ENCODE peak calls at places on chromosomes 16 and 17, in eight cellular contexts. O, J, F, R, U, K, G and P are unnamed samples.

GRCh38 chr17:49859991-49860953 is 12.4 kb upstream of the TAC4 start:
- DNase-seq in O (no peak), J (peak), F (no peak), R (no peak), U (no peak), K (peak), G (no peak), P (no peak)

GRCh38 chr17:82602986-82603385 is 45.3 kb downstream of the WDR45B start:
- DNase-seq in O (no peak), J (no peak), F (no peak), R (no peak), U (peak), K (no peak), G (no peak), P (no peak)

GRCh38 chr16:87416826-87417471 is 24.8 kb downstream of the MAP1LC3B start:
- DNase-seq in O (no peak), J (no peak), F (no peak), R (no peak), U (peak), K (peak), G (no peak), P (peak)

GRCh38 chr16:46482895-46483294 is 138.3 kb downstream of the SHCBP1 start:
- DNase-seq in O (no peak), J (peak), F (no peak), R (no peak), U (no peak), K (peak), G (no peak), P (no peak)

GRCh38 chr16:14005335-14005734 is 65.8 kb upstream of the MRTFB start:
- DNase-seq in O (no peak), J (no peak), F (no peak), R (no peak), U (no peak), K (no peak), G (no peak), P (no peak)

GRCh38 chr17:47792979-47793378 is 28.6 kb downstream of the OSBPL7 start:
- DNase-seq in O (no peak), J (no peak), F (no peak), R (no peak), U (no peak), K (no peak), G (no peak), P (no peak)

GRCh38 chr16:56662357-56663354 is 4.9 kb downstream of the MT1F start:
- DNase-seq in O (no peak), J (peak), F (no peak), R (no peak), U (no peak), K (no peak), G (no peak), P (no peak)

GRCh38 chr17:64187093-64187895 is 57.4 kb upstream of the ERN1 start:
- DNase-seq in O (no peak), J (no peak), F (no peak), R (no peak), U (peak), K (no peak), G (no peak), P (no peak)

GRCh38 chr16:49497466-49497865 is 123.9 kb downstream of the C16orf78 start:
- DNase-seq in O (no peak), J (no peak), F (no peak), R (no peak), U (no peak), K (no peak), G (no peak), P (no peak)

GRCh38 chr17:69588739-69589334 is 174.3 kb downstream of the MAP2K6 start:
- DNase-seq in O (no peak), J (peak), F (no peak), R (no peak), U (peak), K (peak), G (no peak), P (peak)

GRCh38 chr17:12887088-12887487 is 97.8 kb downstream of the ARHGAP44 start:
- DNase-seq in O (no peak), J (no peak), F (no peak), R (no peak), U (no peak), K (no peak), G (no peak), P (no peak)

GRCh38 chr17:45431531-45432404 is 902 bp downstream of the ARHGAP27 start:
- DNase-seq in O (peak), J (peak), F (peak), R (no peak), U (peak), K (peak), G (no peak), P (peak)

GRCh38 chr16:20938426-20938825 is 37.9 kb downstream of the LYRM1 start:
- DNase-seq in O (no peak), J (no peak), F (no peak), R (no peak), U (peak), K (no peak), G (no peak), P (peak)

GRCh38 chr16:11105038-11105903 is 150.7 kb downstream of the SOCS1 start:
- DNase-seq in O (no peak), J (no peak), F (peak), R (peak), U (peak), K (peak), G (peak), P (peak)

GRCh38 chr17:12719948-12720347 is 54.3 kb downstream of the MYOCD start:
- DNase-seq in O (no peak), J (peak), F (no peak), R (no peak), U (no peak), K (no peak), G (no peak), P (no peak)

GRCh38 chr16:3086596-3087242 is 12.4 kb downstream of the ZSCAN10 start:
- DNase-seq in O (no peak), J (no peak), F (no peak), R (no peak), U (no peak), K (no peak), G (no peak), P (no peak)

GRCh38 chr17:82933006-82933310 is 93.1 kb upstream of the ZNF750 start:
- DNase-seq in O (peak), J (no peak), F (no peak), R (no peak), U (no peak), K (no peak), G (no peak), P (no peak)

GRCh38 chr17:32755045-32755805 is 121.7 kb downstream of the MYO1D start:
- DNase-seq in O (no peak), J (peak), F (peak), R (peak), U (peak), K (peak), G (peak), P (peak)

GRCh38 chr17:27569257-27569722 is 61.7 kb upstream of the LGALS9 start:
- DNase-seq in O (peak), J (peak), F (no peak), R (no peak), U (no peak), K (peak), G (peak), P (peak)

GRCh38 chr17:46822388-46822921 is 4.0 kb upstream of the WNT3 start:
- DNase-seq in O (peak), J (peak), F (peak), R (no peak), U (no peak), K (no peak), G (peak), P (no peak)

GRCh38 chr17:48816774-48817590 is at the start of gene TTLL6:
- DNase-seq in O (peak), J (peak), F (peak), R (peak), U (peak), K (peak), G (no peak), P (peak)

GRCh38 chr17:37848690-37849616 is 75.3 kb upstream of the TBC1D3K start:
- DNase-seq in O (no peak), J (no peak), F (peak), R (peak), U (peak), K (peak), G (peak), P (peak)

GRCh38 chr17:58176200-58176599 is 9.4 kb downstream of the OR4D2 start:
- DNase-seq in O (no peak), J (peak), F (no peak), R (no peak), U (peak), K (no peak), G (no peak), P (peak)

GRCh38 chr17:70829876-70830275 is 660.5 kb downstream of the KCNJ2 start:
- DNase-seq in O (no peak), J (no peak), F (no peak), R (no peak), U (peak), K (no peak), G (no peak), P (no peak)

GRCh38 chr16:27951752-27952151 is 111.8 kb downstream of the GSG1L start:
- DNase-seq in O (no peak), J (no peak), F (no peak), R (no peak), U (no peak), K (no peak), G (no peak), P (peak)

GRCh38 chr17:9806709-9807108 is 15.2 kb downstream of the GSG1L2 start:
- DNase-seq in O (no peak), J (no peak), F (no peak), R (no peak), U (no peak), K (no peak), G (no peak), P (no peak)

GRCh38 chr17:79981090-79981489 is 54.6 kb downstream of the TBC1D16 start:
- DNase-seq in O (no peak), J (no peak), F (no peak), R (no peak), U (no peak), K (no peak), G (no peak), P (no peak)

GRCh38 chr17:29930399-29931010 is 477 bp upstream of the SSH2 start:
- DNase-seq in O (no peak), J (peak), F (no peak), R (no peak), U (peak), K (no peak), G (no peak), P (peak)

GRCh38 chr17:4509923-4510614 is 11.4 kb downstream of the SPNS2 start:
- DNase-seq in O (peak), J (no peak), F (no peak), R (no peak), U (peak), K (no peak), G (no peak), P (no peak)

GRCh38 chr17:39130205-39130604 is 21.2 kb downstream of the PLXDC1 start:
- DNase-seq in O (no peak), J (no peak), F (no peak), R (no peak), U (no peak), K (no peak), G (no peak), P (no peak)

GRCh38 chr16:79156761-79157160 is 443.8 kb downstream of the MAF start:
- DNase-seq in O (no peak), J (no peak), F (no peak), R (no peak), U (no peak), K (no peak), G (no peak), P (no peak)

GRCh38 chr16:55499951-55500350 is 8.9 kb upstream of the LPCAT2 start:
- DNase-seq in O (no peak), J (no peak), F (no peak), R (peak), U (peak), K (peak), G (no peak), P (peak)

DNA sequence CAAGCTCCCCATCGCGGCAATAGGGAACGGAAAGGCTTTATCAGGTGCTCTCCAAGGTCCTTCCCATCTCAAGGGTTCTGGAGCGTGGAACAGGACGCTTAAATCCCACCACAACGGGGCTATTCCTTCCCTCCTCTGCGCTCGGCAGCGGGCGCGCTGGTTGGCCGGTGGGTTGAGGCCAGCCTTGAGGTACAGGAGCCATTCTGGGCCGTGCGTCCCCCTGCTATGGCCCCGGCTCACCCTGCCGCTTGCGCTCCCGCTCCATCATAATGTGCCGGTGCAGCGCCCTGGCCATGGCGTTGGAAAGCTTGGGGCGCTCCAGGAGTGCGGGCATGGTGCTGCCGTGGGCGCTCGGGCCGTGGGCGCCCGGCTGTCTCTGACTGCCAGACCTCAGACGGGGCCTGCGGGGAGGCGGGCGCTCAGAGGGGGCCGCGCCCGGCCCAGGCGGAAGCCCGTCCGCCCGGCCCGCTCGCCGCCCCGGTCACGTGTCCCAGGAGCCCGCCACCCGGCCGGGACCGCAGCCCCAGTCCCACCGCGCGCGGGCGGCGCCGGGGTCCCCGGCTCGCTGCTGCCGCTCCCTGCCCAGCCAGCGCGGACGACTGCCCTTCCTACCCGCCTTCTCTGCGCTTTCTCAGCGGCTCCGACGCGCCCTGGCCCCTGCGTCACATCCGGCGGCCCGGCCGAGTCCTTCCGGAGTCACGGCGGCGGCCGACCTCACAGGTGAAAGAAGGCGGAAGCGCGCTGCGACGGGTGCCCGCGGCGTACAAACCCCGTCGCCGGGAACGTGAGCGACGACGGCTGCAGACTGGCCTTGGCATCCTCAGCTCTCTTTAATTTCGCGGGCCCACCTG is at the start of gene GPS2:
- DNase-seq in O (peak), J (peak), F (peak), R (no peak), U (peak), K (peak), G (no peak), P (peak)
- H3K4me3 ChIP-seq in O (peak), J (peak), F (peak), R (peak), U (peak), K (peak), G (peak), P (peak)

GRCh38 chr16:84526794-84527485 is 22.5 kb upstream of the MEAK7 start:
- DNase-seq in O (no peak), J (no peak), F (no peak), R (no peak), U (no peak), K (no peak), G (no peak), P (no peak)
- H3K4me3 ChIP-seq in O (no peak), J (no peak), F (no peak), R (no peak), U (no peak), K (no peak), G (no peak), P (peak)

DNA sequence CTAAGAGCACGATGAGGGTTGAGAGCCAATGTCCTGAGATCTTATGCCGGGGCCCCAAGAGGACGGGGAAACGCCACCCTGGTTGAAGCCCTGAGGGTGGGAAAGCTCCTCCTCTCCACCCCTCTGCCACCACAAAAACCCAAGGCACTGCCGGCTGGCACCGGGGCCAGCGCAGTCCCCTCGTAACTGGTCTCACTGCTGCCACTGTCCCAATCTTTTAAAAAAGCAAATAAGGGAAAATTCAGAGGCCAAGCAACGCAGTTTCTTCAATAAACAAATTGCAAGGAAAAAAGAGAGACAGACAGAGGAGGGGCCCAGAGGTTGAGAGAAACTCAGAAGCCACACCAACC is 6.7 kb downstream of the GRIN2C start:
- DNase-seq in O (no peak), J (no peak), F (no peak), R (no peak), U (no peak), K (no peak), G (no peak), P (no peak)
- H3K4me3 ChIP-seq in O (no peak), J (peak), F (peak), R (no peak), U (no peak), K (peak), G (no peak), P (no peak)

GRCh38 chr17:78007655-78008054 is 49.2 kb downstream of the TNRC6C start:
- DNase-seq in O (no peak), J (no peak), F (no peak), R (no peak), U (no peak), K (no peak), G (no peak), P (no peak)
- H3K4me3 ChIP-seq in O (no peak), J (no peak), F (no peak), R (no peak), U (no peak), K (no peak), G (no peak), P (no peak)

DNA sequence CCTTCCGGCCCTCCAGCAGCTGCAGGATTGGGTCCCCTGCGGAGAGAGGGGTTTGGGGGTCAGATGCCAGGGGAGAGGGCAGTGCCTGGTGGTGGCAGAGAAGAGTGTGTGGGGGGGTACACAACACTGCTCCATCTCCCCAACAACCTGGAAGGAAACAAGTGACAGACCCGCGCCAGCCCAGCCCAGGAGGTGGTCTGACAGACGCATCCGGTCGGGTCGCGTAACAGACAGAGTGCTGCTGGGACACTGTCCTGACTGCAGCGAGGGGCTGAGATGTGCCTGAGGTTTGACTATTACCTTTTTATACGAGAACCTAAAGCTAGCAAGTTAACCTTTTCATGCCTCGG is 16.2 kb downstream of the UNC13D start:
- DNase-seq in O (no peak), J (peak), F (no peak), R (no peak), U (no peak), K (no peak), G (no peak), P (no peak)
- H3K4me3 ChIP-seq in O (peak), J (peak), F (no peak), R (no peak), U (peak), K (no peak), G (no peak), P (no peak)